ENCODE peak calls at places on chromosome 20, in four cellular contexts. One of them, this sample, is unnamed.

GRCh38 chr20:11716945-11717248 is 200.8 kb upstream of the BTBD3 start:
- DNase-seq in endothelial cell: no peak
- DNase-seq in neural crest cell: no peak
- DNase-seq in transverse colon: no peak
- DNase-seq in this sample: no peak

GRCh38 chr20:63751471-63752271 is 12.1 kb downstream of the SLC2A4RG start:
- DNase-seq in transverse colon: no peak
- DNase-seq in neural crest cell: no peak
- DNase-seq in endothelial cell: no peak
- DNase-seq in this sample: peak; percentile 45

GRCh38 chr20:57469418-57470211 is 55.3 kb downstream of the CTCFL start:
- DNase-seq in transverse colon: no peak
- DNase-seq in neural crest cell: no peak
- DNase-seq in endothelial cell: no peak
- DNase-seq in this sample: no peak

GRCh38 chr20:44706371-44707258 is 8.6 kb upstream of the CCN5 start:
- DNase-seq in transverse colon: no peak
- DNase-seq in endothelial cell: no peak
- DNase-seq in neural crest cell: no peak
- DNase-seq in this sample: no peak

GRCh38 chr20:17645546-17646208 is 36.4 kb downstream of the RRBP1 start:
- DNase-seq in transverse colon: no peak
- DNase-seq in neural crest cell: no peak
- DNase-seq in endothelial cell: no peak
- DNase-seq in this sample: no peak

GRCh38 chr20:278607-279571 is 11.7 kb downstream of the C20orf96 start:
- DNase-seq in transverse colon: no peak
- DNase-seq in endothelial cell: peak; percentile 52
- DNase-seq in neural crest cell: no peak
- DNase-seq in this sample: no peak

GRCh38 chr20:18397090-18397489 is 69.7 kb downstream of the DZANK1 start:
- DNase-seq in endothelial cell: no peak
- DNase-seq in transverse colon: no peak
- DNase-seq in neural crest cell: no peak
- DNase-seq in this sample: no peak

GRCh38 chr20:14775778-14776177 is 438.4 kb upstream of the FLRT3 start:
- DNase-seq in transverse colon: no peak
- DNase-seq in endothelial cell: no peak
- DNase-seq in neural crest cell: no peak
- DNase-seq in this sample: no peak

GRCh38 chr20:35648836-35649235 is 15.9 kb downstream of the CPNE1 start:
- DNase-seq in transverse colon: no peak
- DNase-seq in neural crest cell: no peak
- DNase-seq in endothelial cell: no peak
- DNase-seq in this sample: no peak

GRCh38 chr20:25019381-25020155 is 27.0 kb upstream of the APMAP start:
- DNase-seq in transverse colon: peak; percentile 4
- DNase-seq in neural crest cell: no peak
- DNase-seq in endothelial cell: no peak
- DNase-seq in this sample: no peak

GRCh38 chr20:58715709-58716475 is 23.3 kb downstream of the NPEPL1 start:
- DNase-seq in neural crest cell: no peak
- DNase-seq in endothelial cell: no peak
- DNase-seq in transverse colon: no peak
- DNase-seq in this sample: no peak

GRCh38 chr20:46027245-46027853 is 1.7 kb upstream of the SLC12A5 start:
- DNase-seq in endothelial cell: peak; percentile 62
- DNase-seq in neural crest cell: peak; percentile 54
- DNase-seq in transverse colon: no peak
- DNase-seq in this sample: peak; percentile 61

GRCh38 chr20:52219441-52219840 is 27.9 kb upstream of the ZFP64 start:
- DNase-seq in endothelial cell: no peak
- DNase-seq in neural crest cell: no peak
- DNase-seq in transverse colon: no peak
- DNase-seq in this sample: peak; percentile 6

GRCh38 chr20:36819662-36820061 is 46.1 kb upstream of the DSN1 start:
- DNase-seq in endothelial cell: no peak
- DNase-seq in neural crest cell: no peak
- DNase-seq in transverse colon: no peak
- DNase-seq in this sample: no peak

GRCh38 chr20:45798935-45799642 is 7.3 kb downstream of the DNTTIP1 start:
- DNase-seq in neural crest cell: peak; percentile 62
- DNase-seq in transverse colon: peak; percentile 73
- DNase-seq in endothelial cell: peak; percentile 63
- DNase-seq in this sample: peak; percentile 83

GRCh38 chr20:63093966-63094766 is 87.4 kb upstream of the BHLHE23 start:
- DNase-seq in transverse colon: peak; percentile 4
- DNase-seq in neural crest cell: no peak
- DNase-seq in endothelial cell: no peak
- DNase-seq in this sample: no peak

GRCh38 chr20:57582432-57583288 is 21.8 kb downstream of the PCK1 start:
- DNase-seq in endothelial cell: peak; percentile 52
- DNase-seq in transverse colon: no peak
- DNase-seq in neural crest cell: peak; percentile 51
- DNase-seq in this sample: no peak

GRCh38 chr20:45878076-45878731 is 2.8 kb upstream of the ZSWIM1 start:
- DNase-seq in transverse colon: no peak
- DNase-seq in endothelial cell: no peak
- DNase-seq in neural crest cell: no peak
- DNase-seq in this sample: no peak

GRCh38 chr20:63454729-63455567 is 17.5 kb downstream of the KCNQ2 start:
- DNase-seq in transverse colon: no peak
- DNase-seq in neural crest cell: peak; percentile 30
- DNase-seq in endothelial cell: no peak
- DNase-seq in this sample: no peak

GRCh38 chr20:37378785-37379598 is 33.1 kb downstream of the SRC start:
- DNase-seq in transverse colon: no peak
- DNase-seq in endothelial cell: no peak
- DNase-seq in neural crest cell: no peak
- DNase-seq in this sample: no peak

GRCh38 chr20:18504479-18505060 is 3.2 kb upstream of the SEC23B start:
- DNase-seq in transverse colon: peak; percentile 9
- DNase-seq in endothelial cell: no peak
- DNase-seq in neural crest cell: no peak
- DNase-seq in this sample: no peak

GRCh38 chr20:63553933-63554290 is at the start of gene FNDC11:
- DNase-seq in transverse colon: peak; percentile 63
- DNase-seq in neural crest cell: peak; percentile 55
- DNase-seq in endothelial cell: peak; percentile 62
- DNase-seq in this sample: peak; percentile 68

GRCh38 chr20:58174708-58175287 is 53.7 kb downstream of the ANKRD60 start:
- DNase-seq in transverse colon: peak; percentile 13
- DNase-seq in endothelial cell: no peak
- DNase-seq in neural crest cell: no peak
- DNase-seq in this sample: no peak

GRCh38 chr20:53786445-53787267 is 193.0 kb upstream of the ZNF217 start:
- DNase-seq in transverse colon: peak; percentile 20
- DNase-seq in neural crest cell: no peak
- DNase-seq in endothelial cell: no peak
- DNase-seq in this sample: no peak
- TF ChIP-seq CTCF in transverse colon: no peak
- TF ChIP-seq CTCF in neural crest cell: no peak
- TF ChIP-seq CTCF in endothelial cell: no peak
- TF ChIP-seq CTCF in this sample: no peak

GRCh38 chr20:47571426-47571825 is 69.7 kb downstream of the NCOA3 start:
- DNase-seq in transverse colon: no peak
- DNase-seq in endothelial cell: no peak
- DNase-seq in neural crest cell: no peak
- DNase-seq in this sample: no peak

GRCh38 chr20:47574616-47575401 is 73.1 kb downstream of the NCOA3 start:
- DNase-seq in neural crest cell: no peak
- DNase-seq in endothelial cell: no peak
- DNase-seq in transverse colon: no peak
- DNase-seq in this sample: no peak

GRCh38 chr20:47573586-47573985 is 71.9 kb downstream of the NCOA3 start:
- DNase-seq in neural crest cell: no peak
- DNase-seq in endothelial cell: no peak
- DNase-seq in transverse colon: no peak
- DNase-seq in this sample: no peak

GRCh38 chr20:47568837-47569410 is 67.2 kb downstream of the NCOA3 start:
- DNase-seq in endothelial cell: no peak
- DNase-seq in transverse colon: no peak
- DNase-seq in neural crest cell: no peak
- DNase-seq in this sample: no peak

DNA sequence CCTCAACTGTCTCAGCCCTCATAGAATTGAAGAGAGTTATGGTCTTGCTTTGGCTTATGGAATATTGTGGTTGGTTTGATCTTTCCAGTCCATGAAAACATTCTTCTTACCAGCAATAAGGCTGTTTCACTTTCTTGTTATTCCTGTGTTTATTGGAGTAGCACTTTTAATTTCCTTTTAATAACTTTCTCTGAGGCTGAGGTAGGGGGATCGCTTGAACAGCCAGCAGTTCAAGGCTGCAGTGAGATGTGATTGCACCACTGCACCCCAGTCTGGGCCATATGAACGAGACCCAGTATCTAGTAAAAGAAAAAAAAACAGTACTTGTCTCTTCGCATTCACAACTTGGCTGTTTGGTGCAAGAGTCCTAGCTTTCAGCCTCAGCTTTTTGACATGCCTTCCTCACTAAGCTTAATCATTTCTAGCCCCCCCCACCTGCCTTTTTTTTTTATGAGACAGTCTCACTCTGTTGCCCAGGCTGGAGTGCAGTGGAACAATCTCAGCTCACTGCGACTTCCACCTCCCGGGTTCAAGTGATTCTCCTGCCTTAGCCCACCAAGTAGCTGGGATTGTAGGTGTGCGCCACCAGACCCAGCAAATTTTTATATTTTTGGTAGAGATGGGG is 70.5 kb downstream of the NCOA3 start:
- DNase-seq in neural crest cell: no peak
- DNase-seq in transverse colon: no peak
- DNase-seq in endothelial cell: no peak
- DNase-seq in this sample: no peak
- TF ChIP-seq CTCF in neural crest cell: no peak
- TF ChIP-seq CTCF in transverse colon: no peak
- TF ChIP-seq CTCF in endothelial cell: no peak
- TF ChIP-seq CTCF in this sample: no peak

DNA sequence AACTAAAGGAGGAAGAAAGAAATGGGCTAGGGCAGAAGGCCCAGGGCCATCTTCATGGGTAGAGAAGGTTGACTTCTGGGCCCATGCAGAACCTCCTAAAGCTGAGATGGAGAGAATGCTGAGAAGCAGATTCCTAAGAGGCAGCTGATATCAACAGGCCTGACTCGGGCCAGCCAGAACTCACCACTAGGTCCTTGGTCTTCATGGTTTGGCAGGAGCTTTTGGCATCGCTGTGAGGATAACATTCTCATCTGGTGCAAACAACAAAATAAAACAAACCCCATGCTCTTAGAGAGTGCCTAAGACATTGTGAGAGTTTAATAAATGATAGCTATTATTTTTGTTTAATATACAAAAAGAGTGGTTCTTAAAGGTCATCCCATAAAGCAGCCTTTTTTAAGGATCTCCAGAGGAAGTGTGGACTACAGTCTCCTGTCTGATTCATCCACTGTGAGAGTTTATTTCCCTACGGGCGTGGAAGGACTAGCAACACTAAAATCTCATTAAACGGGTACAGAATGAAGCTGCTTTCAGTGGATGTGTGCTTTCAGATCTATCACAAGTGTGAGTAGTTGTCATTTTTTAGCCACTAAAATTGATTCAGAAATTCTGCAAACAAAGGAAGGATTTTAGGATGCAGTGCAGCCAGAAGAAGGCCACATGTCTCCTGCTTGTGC is 160.0 kb downstream of the PLCB4 start:
- DNase-seq in neural crest cell: no peak
- DNase-seq in transverse colon: no peak
- DNase-seq in endothelial cell: no peak
- DNase-seq in this sample: no peak
- TF ChIP-seq CTCF in neural crest cell: no peak
- TF ChIP-seq CTCF in transverse colon: no peak
- TF ChIP-seq CTCF in endothelial cell: no peak
- TF ChIP-seq CTCF in this sample: no peak

DNA sequence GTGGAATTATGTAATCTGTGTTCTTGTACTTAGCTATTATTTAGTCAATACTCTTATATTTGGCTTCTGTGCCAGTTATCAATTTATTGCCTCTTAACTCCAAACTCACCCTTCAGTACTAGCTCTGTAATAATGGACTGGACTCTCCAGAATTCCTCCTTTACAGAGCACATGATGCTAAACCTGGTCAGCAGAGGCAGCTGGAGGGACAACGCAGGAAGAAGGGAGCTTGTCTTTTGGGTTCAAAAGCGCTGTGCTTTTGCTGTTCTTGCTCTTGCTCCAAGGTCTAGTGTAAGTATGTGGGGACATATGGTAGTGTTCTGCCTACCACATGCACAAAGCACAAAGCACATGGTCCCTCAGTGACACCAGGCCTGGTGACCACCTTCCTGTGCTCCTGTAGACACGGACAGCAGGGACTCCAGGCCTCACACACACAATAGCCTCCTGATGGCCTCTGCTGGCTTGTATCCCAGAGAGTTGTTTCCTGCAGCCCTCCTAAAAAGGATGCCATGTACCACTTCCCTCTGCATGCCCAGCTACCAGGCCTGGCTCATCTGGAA is 46.1 kb downstream of the CHD6 start:
- DNase-seq in neural crest cell: no peak
- DNase-seq in transverse colon: no peak
- DNase-seq in endothelial cell: no peak
- DNase-seq in this sample: no peak
- TF ChIP-seq CTCF in neural crest cell: no peak
- TF ChIP-seq CTCF in transverse colon: no peak
- TF ChIP-seq CTCF in endothelial cell: no peak
- TF ChIP-seq CTCF in this sample: no peak

DNA sequence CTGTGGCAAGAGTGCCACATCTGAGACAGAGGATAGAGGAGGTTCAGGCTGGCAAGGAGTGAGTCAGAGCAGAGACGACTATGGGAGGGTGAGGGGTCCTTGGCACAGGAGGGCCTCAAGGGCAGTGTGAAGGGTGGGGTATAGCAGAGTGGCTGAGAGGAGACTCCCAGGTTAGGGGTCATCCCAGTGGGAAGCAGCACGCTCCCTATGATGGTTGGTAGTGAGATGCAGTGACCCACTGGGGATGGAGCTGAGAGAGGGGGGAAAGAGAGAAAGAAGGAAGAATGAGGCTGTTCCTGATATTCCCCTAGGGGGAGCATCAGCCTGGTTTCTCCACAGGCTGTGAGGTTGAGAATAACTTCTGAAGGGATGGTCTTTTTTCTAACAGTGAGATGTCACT is 97.4 kb downstream of the INSM1 start:
- DNase-seq in transverse colon: no peak
- DNase-seq in neural crest cell: no peak
- DNase-seq in endothelial cell: peak; percentile 14
- DNase-seq in this sample: no peak
- TF ChIP-seq CTCF in transverse colon: no peak
- TF ChIP-seq CTCF in neural crest cell: peak; percentile 53
- TF ChIP-seq CTCF in endothelial cell: peak; percentile 39
- TF ChIP-seq CTCF in this sample: no peak

This sample was measured in activated CD8-positive, alpha-beta T cell treated with anti-CD3 and anti-CD28 coated beads for 36 hours.